ENCODE peak calls at places on chromosomes 3 and 15, in five cellular contexts. One of them, this sample, is unnamed.

GRCh38 chr15:97059276-97059675 is 728.8 kb downstream of the NR2F2 start:
- DNase-seq in astrocyte: no peak
- DNase-seq in IMR-90: no peak
- DNase-seq in fibroblast of the aortic adventitia: no peak
- DNase-seq in B cell: no peak
- DNase-seq in this sample: no peak

GRCh38 chr3:184710870-184711365 is 946 bp downstream of the MAGEF1 start:
- DNase-seq in B cell: peak
- DNase-seq in astrocyte: peak
- DNase-seq in fibroblast of the aortic adventitia: peak
- DNase-seq in IMR-90: no peak
- DNase-seq in this sample: no peak

GRCh38 chr3:189404036-189404435 is 227.2 kb upstream of the TP63 start:
- DNase-seq in B cell: no peak
- DNase-seq in astrocyte: no peak
- DNase-seq in IMR-90: no peak
- DNase-seq in fibroblast of the aortic adventitia: no peak
- DNase-seq in this sample: no peak

GRCh38 chr3:135739755-135740154 is 225.8 kb upstream of the PPP2R3A start:
- DNase-seq in astrocyte: no peak
- DNase-seq in fibroblast of the aortic adventitia: no peak
- DNase-seq in IMR-90: no peak
- DNase-seq in B cell: no peak
- DNase-seq in this sample: no peak

GRCh38 chr3:8279476-8279875 is 222.1 kb upstream of the LMCD1 start:
- DNase-seq in B cell: no peak
- DNase-seq in fibroblast of the aortic adventitia: no peak
- DNase-seq in IMR-90: no peak
- DNase-seq in astrocyte: no peak
- DNase-seq in this sample: no peak

GRCh38 chr3:54826255-54826691 is 101.6 kb downstream of the LRTM1 start:
- DNase-seq in IMR-90: peak
- DNase-seq in fibroblast of the aortic adventitia: no peak
- DNase-seq in B cell: no peak
- DNase-seq in astrocyte: peak
- DNase-seq in this sample: no peak

GRCh38 chr3:55579499-55579898 is 92.4 kb upstream of the WNT5A start:
- DNase-seq in B cell: no peak
- DNase-seq in astrocyte: no peak
- DNase-seq in IMR-90: peak
- DNase-seq in fibroblast of the aortic adventitia: no peak
- DNase-seq in this sample: no peak

GRCh38 chr3:42892169-42892568 is 13.8 kb upstream of the ZNF662 start:
- DNase-seq in B cell: no peak
- DNase-seq in IMR-90: peak
- DNase-seq in astrocyte: peak
- DNase-seq in fibroblast of the aortic adventitia: peak
- DNase-seq in this sample: no peak

GRCh38 chr15:60392986-60393811 is 4.6 kb downstream of the ANXA2 start:
- DNase-seq in astrocyte: peak
- DNase-seq in IMR-90: peak
- DNase-seq in fibroblast of the aortic adventitia: peak
- DNase-seq in B cell: no peak
- DNase-seq in this sample: peak

GRCh38 chr3:156489462-156489911 is 65.4 kb downstream of the SSR3 start:
- DNase-seq in astrocyte: peak
- DNase-seq in IMR-90: peak
- DNase-seq in fibroblast of the aortic adventitia: peak
- DNase-seq in B cell: no peak
- DNase-seq in this sample: no peak

GRCh38 chr15:29103825-29104565 is 165.6 kb downstream of the NSMCE3 start:
- DNase-seq in astrocyte: peak
- DNase-seq in B cell: no peak
- DNase-seq in fibroblast of the aortic adventitia: peak
- DNase-seq in IMR-90: peak
- DNase-seq in this sample: peak

GRCh38 chr3:127408684-127409420 is 121.0 kb upstream of the PRR20G start:
- DNase-seq in IMR-90: no peak
- DNase-seq in astrocyte: no peak
- DNase-seq in B cell: no peak
- DNase-seq in fibroblast of the aortic adventitia: no peak
- DNase-seq in this sample: no peak

GRCh38 chr3:159789742-159790635 is 198.6 kb upstream of the IL12A start:
- DNase-seq in IMR-90: no peak
- DNase-seq in B cell: no peak
- DNase-seq in fibroblast of the aortic adventitia: no peak
- DNase-seq in astrocyte: no peak
- DNase-seq in this sample: no peak

GRCh38 chr3:119616056-119616455 is 18.4 kb downstream of the PLA1A start:
- DNase-seq in fibroblast of the aortic adventitia: no peak
- DNase-seq in B cell: no peak
- DNase-seq in IMR-90: no peak
- DNase-seq in astrocyte: no peak
- DNase-seq in this sample: no peak

GRCh38 chr15:66780973-66781718 is 79.1 kb downstream of the SMAD6 start:
- DNase-seq in B cell: no peak
- DNase-seq in fibroblast of the aortic adventitia: no peak
- DNase-seq in IMR-90: no peak
- DNase-seq in astrocyte: no peak
- DNase-seq in this sample: no peak

GRCh38 chr15:59644757-59645156 is 12.6 kb downstream of the GTF2A2 start:
- DNase-seq in IMR-90: peak
- DNase-seq in astrocyte: peak
- DNase-seq in fibroblast of the aortic adventitia: no peak
- DNase-seq in B cell: no peak
- DNase-seq in this sample: no peak

GRCh38 chr15:27412413-27412812 is 441.4 kb downstream of the GABRG3 start:
- DNase-seq in astrocyte: no peak
- DNase-seq in fibroblast of the aortic adventitia: no peak
- DNase-seq in IMR-90: no peak
- DNase-seq in B cell: no peak
- DNase-seq in this sample: no peak

GRCh38 chr3:45210308-45211038 is 15.6 kb downstream of the TMEM158 start:
- DNase-seq in IMR-90: peak
- DNase-seq in astrocyte: peak
- DNase-seq in B cell: peak
- DNase-seq in fibroblast of the aortic adventitia: peak
- DNase-seq in this sample: peak

GRCh38 chr3:47227678-47228077 is 54.9 kb downstream of the KIF9 start:
- DNase-seq in IMR-90: no peak
- DNase-seq in astrocyte: no peak
- DNase-seq in B cell: peak
- DNase-seq in fibroblast of the aortic adventitia: peak
- DNase-seq in this sample: no peak

GRCh38 chr3:46400000-46400734 is 6.7 kb downstream of the CCR5AS start:
- DNase-seq in B cell: no peak
- DNase-seq in fibroblast of the aortic adventitia: peak
- DNase-seq in IMR-90: peak
- DNase-seq in astrocyte: peak
- DNase-seq in this sample: no peak

GRCh38 chr15:67024322-67024997 is 40.9 kb upstream of the SMAD3 start:
- DNase-seq in IMR-90: peak
- DNase-seq in astrocyte: peak
- DNase-seq in B cell: no peak
- DNase-seq in fibroblast of the aortic adventitia: peak
- DNase-seq in this sample: peak

GRCh38 chr3:51967384-51968174 is at the start of gene PCBP4:
- DNase-seq in B cell: peak
- DNase-seq in astrocyte: no peak
- DNase-seq in fibroblast of the aortic adventitia: no peak
- DNase-seq in IMR-90: peak
- DNase-seq in this sample: peak

GRCh38 chr15:37586976-37587375 is 347.5 kb upstream of the TMCO5A start:
- DNase-seq in fibroblast of the aortic adventitia: no peak
- DNase-seq in astrocyte: peak
- DNase-seq in B cell: no peak
- DNase-seq in IMR-90: peak
- DNase-seq in this sample: no peak

GRCh38 chr3:138220242-138220641 is 33.1 kb downstream of the ARMC8 start:
- DNase-seq in astrocyte: no peak
- DNase-seq in fibroblast of the aortic adventitia: no peak
- DNase-seq in IMR-90: no peak
- DNase-seq in B cell: no peak
- DNase-seq in this sample: no peak

GRCh38 chr3:177420643-177421042 is 223.4 kb upstream of the TBL1XR1 start:
- DNase-seq in IMR-90: peak
- DNase-seq in fibroblast of the aortic adventitia: peak
- DNase-seq in B cell: no peak
- DNase-seq in astrocyte: peak
- DNase-seq in this sample: peak

GRCh38 chr3:125594581-125595011 is 701 bp downstream of the OSBPL11 start:
- DNase-seq in B cell: no peak
- DNase-seq in astrocyte: no peak
- DNase-seq in fibroblast of the aortic adventitia: no peak
- DNase-seq in IMR-90: peak
- DNase-seq in this sample: peak

GRCh38 chr3:126878664-126879063 is 104.3 kb upstream of the PLXNA1 start:
- DNase-seq in B cell: no peak
- DNase-seq in fibroblast of the aortic adventitia: no peak
- DNase-seq in IMR-90: no peak
- DNase-seq in astrocyte: no peak
- DNase-seq in this sample: no peak

GRCh38 chr3:165463546-165463945 is 267.4 kb upstream of the SLITRK3 start:
- DNase-seq in fibroblast of the aortic adventitia: peak
- DNase-seq in IMR-90: peak
- DNase-seq in B cell: no peak
- DNase-seq in astrocyte: no peak
- DNase-seq in this sample: no peak

GRCh38 chr3:64140651-64141050 is 84.6 kb downstream of the PRICKLE2 start:
- DNase-seq in IMR-90: no peak
- DNase-seq in B cell: no peak
- DNase-seq in astrocyte: no peak
- DNase-seq in fibroblast of the aortic adventitia: no peak
- DNase-seq in this sample: no peak
- TF ChIP-seq CTCF in IMR-90: no peak
- TF ChIP-seq CTCF in B cell: no peak
- TF ChIP-seq CTCF in astrocyte: no peak
- TF ChIP-seq CTCF in fibroblast of the aortic adventitia: no peak
- TF ChIP-seq CTCF in this sample: no peak

GRCh38 chr3:100709840-100710235 is 544 bp downstream of the TFG start:
- DNase-seq in IMR-90: peak
- DNase-seq in fibroblast of the aortic adventitia: no peak
- DNase-seq in astrocyte: peak
- DNase-seq in B cell: peak
- DNase-seq in this sample: no peak
- TF ChIP-seq CTCF in IMR-90: peak
- TF ChIP-seq CTCF in fibroblast of the aortic adventitia: no peak
- TF ChIP-seq CTCF in astrocyte: no peak
- TF ChIP-seq CTCF in B cell: no peak
- TF ChIP-seq CTCF in this sample: no peak

GRCh38 chr3:105863608-105864007 is 5.2 kb downstream of the CBLB start:
- DNase-seq in fibroblast of the aortic adventitia: no peak
- DNase-seq in B cell: no peak
- DNase-seq in IMR-90: no peak
- DNase-seq in astrocyte: no peak
- DNase-seq in this sample: no peak
- TF ChIP-seq CTCF in fibroblast of the aortic adventitia: no peak
- TF ChIP-seq CTCF in B cell: no peak
- TF ChIP-seq CTCF in IMR-90: no peak
- TF ChIP-seq CTCF in astrocyte: no peak
- TF ChIP-seq CTCF in this sample: no peak

DNA sequence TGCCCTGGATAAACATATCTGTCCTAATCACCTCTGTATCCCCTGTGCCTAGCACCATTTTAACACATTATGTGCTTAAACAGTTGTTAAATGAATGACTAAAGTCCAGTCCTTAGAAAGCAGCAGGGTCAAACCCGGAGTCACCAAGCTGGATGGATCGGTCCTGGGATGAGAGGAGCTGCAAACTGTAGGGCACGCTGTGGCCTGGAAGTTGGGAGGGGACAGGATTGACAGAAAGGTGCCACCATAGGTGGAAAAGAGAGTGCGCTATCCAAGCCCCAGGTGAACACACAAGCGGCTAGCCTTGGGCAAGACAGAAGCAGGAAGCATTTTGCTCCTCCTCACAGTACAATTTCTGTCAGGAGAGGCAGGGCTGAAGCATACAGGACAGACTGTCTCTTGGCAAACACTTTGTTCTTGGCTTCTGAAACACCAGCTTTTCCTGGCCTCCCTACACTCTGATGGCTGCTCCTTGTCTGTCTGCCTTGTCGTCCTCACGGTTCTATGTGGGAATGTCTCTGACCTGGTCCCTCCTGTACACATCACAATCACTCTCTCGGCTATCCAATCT is 48.4 kb upstream of the KY start:
- DNase-seq in astrocyte: no peak
- DNase-seq in IMR-90: no peak
- DNase-seq in B cell: no peak
- DNase-seq in fibroblast of the aortic adventitia: no peak
- DNase-seq in this sample: no peak
- TF ChIP-seq CTCF in astrocyte: no peak
- TF ChIP-seq CTCF in IMR-90: no peak
- TF ChIP-seq CTCF in B cell: no peak
- TF ChIP-seq CTCF in fibroblast of the aortic adventitia: no peak
- TF ChIP-seq CTCF in this sample: no peak

GRCh38 chr15:31147943-31148621 is 46.6 kb upstream of the TRPM1 start:
- DNase-seq in astrocyte: no peak
- DNase-seq in fibroblast of the aortic adventitia: no peak
- DNase-seq in IMR-90: no peak
- DNase-seq in B cell: no peak
- DNase-seq in this sample: no peak

GRCh38 chr15:31141792-31142191 is 40.3 kb upstream of the TRPM1 start:
- DNase-seq in B cell: no peak
- DNase-seq in fibroblast of the aortic adventitia: no peak
- DNase-seq in IMR-90: no peak
- DNase-seq in astrocyte: no peak
- DNase-seq in this sample: no peak

GRCh38 chr15:31148622-31149505 is 47.3 kb upstream of the TRPM1 start:
- DNase-seq in fibroblast of the aortic adventitia: no peak
- DNase-seq in IMR-90: no peak
- DNase-seq in astrocyte: no peak
- DNase-seq in B cell: no peak
- DNase-seq in this sample: no peak

GRCh38 chr15:31147456-31147855 is 45.9 kb upstream of the TRPM1 start:
- DNase-seq in B cell: no peak
- DNase-seq in astrocyte: no peak
- DNase-seq in fibroblast of the aortic adventitia: no peak
- DNase-seq in IMR-90: no peak
- DNase-seq in this sample: no peak

GRCh38 chr15:31145271-31145911 is 43.9 kb upstream of the TRPM1 start:
- DNase-seq in astrocyte: peak
- DNase-seq in B cell: no peak
- DNase-seq in IMR-90: peak
- DNase-seq in fibroblast of the aortic adventitia: peak
- DNase-seq in this sample: peak
- TF ChIP-seq CTCF in astrocyte: no peak
- TF ChIP-seq CTCF in B cell: no peak
- TF ChIP-seq CTCF in IMR-90: no peak
- TF ChIP-seq CTCF in fibroblast of the aortic adventitia: peak
- TF ChIP-seq CTCF in this sample: peak